ENCODE peak calls at places on chromosomes 2 and 18, in eight cellular contexts. One of them, this sample, is unnamed.

GRCh38 chr18:75238100-75238499 is 27.5 kb downstream of the TSHZ1 start:
- DNase-seq in WTC11: no peak
- DNase-seq in NCI-H82: no peak
- DNase-seq in osteocyte: no peak
- DNase-seq in activated effector memory CD4-positive, alpha-beta T cell treated with Interleukin-2 at 50 U/mL for 16 hours: no peak
- DNase-seq in NCI-H748 treated with DMSO at 0.1 percent for 48 hours: no peak
- DNase-seq in GM23248: no peak
- DNase-seq in NCI-H526: no peak
- DNase-seq in this sample: no peak

GRCh38 chr2:109216332-109216731 is 87.3 kb downstream of the SH3RF3 start:
- DNase-seq in activated effector memory CD4-positive, alpha-beta T cell treated with Interleukin-2 at 50 U/mL for 16 hours: no peak
- DNase-seq in WTC11: no peak
- DNase-seq in NCI-H82: peak
- DNase-seq in NCI-H748 treated with DMSO at 0.1 percent for 48 hours: no peak
- DNase-seq in GM23248: no peak
- DNase-seq in osteocyte: no peak
- DNase-seq in NCI-H526: no peak
- DNase-seq in this sample: no peak

GRCh38 chr2:150150137-150150536 is 337.3 kb downstream of the RND3 start:
- DNase-seq in WTC11: no peak
- DNase-seq in activated effector memory CD4-positive, alpha-beta T cell treated with Interleukin-2 at 50 U/mL for 16 hours: no peak
- DNase-seq in osteocyte: no peak
- DNase-seq in NCI-H526: no peak
- DNase-seq in NCI-H82: no peak
- DNase-seq in NCI-H748 treated with DMSO at 0.1 percent for 48 hours: no peak
- DNase-seq in GM23248: no peak
- DNase-seq in this sample: no peak

GRCh38 chr2:215921884-215922283 is 91.5 kb downstream of the MREG start:
- DNase-seq in NCI-H82: no peak
- DNase-seq in NCI-H526: no peak
- DNase-seq in GM23248: peak
- DNase-seq in NCI-H748 treated with DMSO at 0.1 percent for 48 hours: no peak
- DNase-seq in WTC11: no peak
- DNase-seq in activated effector memory CD4-positive, alpha-beta T cell treated with Interleukin-2 at 50 U/mL for 16 hours: no peak
- DNase-seq in osteocyte: peak
- DNase-seq in this sample: peak

GRCh38 chr18:49023281-49023937 is 72.6 kb upstream of the SMAD7 start:
- DNase-seq in activated effector memory CD4-positive, alpha-beta T cell treated with Interleukin-2 at 50 U/mL for 16 hours: no peak
- DNase-seq in GM23248: no peak
- DNase-seq in NCI-H526: peak
- DNase-seq in osteocyte: peak
- DNase-seq in WTC11: no peak
- DNase-seq in NCI-H82: no peak
- DNase-seq in NCI-H748 treated with DMSO at 0.1 percent for 48 hours: no peak
- DNase-seq in this sample: no peak

GRCh38 chr2:219284501-219285347 is 5.6 kb downstream of the DNAJB2 start:
- DNase-seq in activated effector memory CD4-positive, alpha-beta T cell treated with Interleukin-2 at 50 U/mL for 16 hours: no peak
- DNase-seq in NCI-H82: no peak
- DNase-seq in osteocyte: no peak
- DNase-seq in GM23248: peak
- DNase-seq in NCI-H748 treated with DMSO at 0.1 percent for 48 hours: no peak
- DNase-seq in WTC11: no peak
- DNase-seq in NCI-H526: no peak
- DNase-seq in this sample: no peak

GRCh38 chr18:57428221-57429150 is 6.7 kb upstream of the ONECUT2 start:
- DNase-seq in GM23248: peak
- DNase-seq in osteocyte: no peak
- DNase-seq in NCI-H82: no peak
- DNase-seq in WTC11: peak
- DNase-seq in NCI-H526: no peak
- DNase-seq in NCI-H748 treated with DMSO at 0.1 percent for 48 hours: no peak
- DNase-seq in activated effector memory CD4-positive, alpha-beta T cell treated with Interleukin-2 at 50 U/mL for 16 hours: no peak
- DNase-seq in this sample: no peak

GRCh38 chr2:46657042-46657504 is 177.7 kb downstream of the TMEM247 start:
- DNase-seq in NCI-H82: peak
- DNase-seq in osteocyte: no peak
- DNase-seq in NCI-H748 treated with DMSO at 0.1 percent for 48 hours: no peak
- DNase-seq in activated effector memory CD4-positive, alpha-beta T cell treated with Interleukin-2 at 50 U/mL for 16 hours: no peak
- DNase-seq in WTC11: no peak
- DNase-seq in NCI-H526: peak
- DNase-seq in GM23248: peak
- DNase-seq in this sample: peak

GRCh38 chr2:96683307-96683706 is 40.7 kb downstream of the FER1L5 start:
- DNase-seq in NCI-H82: no peak
- DNase-seq in activated effector memory CD4-positive, alpha-beta T cell treated with Interleukin-2 at 50 U/mL for 16 hours: no peak
- DNase-seq in GM23248: no peak
- DNase-seq in NCI-H526: no peak
- DNase-seq in WTC11: no peak
- DNase-seq in osteocyte: no peak
- DNase-seq in NCI-H748 treated with DMSO at 0.1 percent for 48 hours: no peak
- DNase-seq in this sample: no peak

GRCh38 chr2:211816739-211817138 is 721.9 kb downstream of the ERBB4 start:
- DNase-seq in GM23248: no peak
- DNase-seq in WTC11: no peak
- DNase-seq in NCI-H748 treated with DMSO at 0.1 percent for 48 hours: peak
- DNase-seq in NCI-H526: no peak
- DNase-seq in NCI-H82: no peak
- DNase-seq in activated effector memory CD4-positive, alpha-beta T cell treated with Interleukin-2 at 50 U/mL for 16 hours: no peak
- DNase-seq in osteocyte: no peak
- DNase-seq in this sample: no peak

GRCh38 chr2:12106440-12107080 is 360.1 kb downstream of the LPIN1 start:
- DNase-seq in osteocyte: peak
- DNase-seq in NCI-H526: no peak
- DNase-seq in activated effector memory CD4-positive, alpha-beta T cell treated with Interleukin-2 at 50 U/mL for 16 hours: no peak
- DNase-seq in NCI-H748 treated with DMSO at 0.1 percent for 48 hours: no peak
- DNase-seq in WTC11: no peak
- DNase-seq in NCI-H82: no peak
- DNase-seq in GM23248: peak
- DNase-seq in this sample: peak

GRCh38 chr2:166573393-166573792 is 79.3 kb upstream of the SCN7A start:
- DNase-seq in NCI-H82: peak
- DNase-seq in GM23248: peak
- DNase-seq in NCI-H748 treated with DMSO at 0.1 percent for 48 hours: no peak
- DNase-seq in activated effector memory CD4-positive, alpha-beta T cell treated with Interleukin-2 at 50 U/mL for 16 hours: no peak
- DNase-seq in NCI-H526: no peak
- DNase-seq in osteocyte: no peak
- DNase-seq in WTC11: no peak
- DNase-seq in this sample: no peak

GRCh38 chr2:124027182-124027581 is 2.1 kb downstream of the CNTNAP5 start:
- DNase-seq in NCI-H748 treated with DMSO at 0.1 percent for 48 hours: peak
- DNase-seq in NCI-H526: peak
- DNase-seq in WTC11: peak
- DNase-seq in osteocyte: no peak
- DNase-seq in activated effector memory CD4-positive, alpha-beta T cell treated with Interleukin-2 at 50 U/mL for 16 hours: no peak
- DNase-seq in NCI-H82: peak
- DNase-seq in GM23248: peak
- DNase-seq in this sample: peak

GRCh38 chr2:46846454-46846990 is 69.1 kb downstream of the MCFD2 start:
- DNase-seq in NCI-H748 treated with DMSO at 0.1 percent for 48 hours: no peak
- DNase-seq in osteocyte: no peak
- DNase-seq in WTC11: no peak
- DNase-seq in activated effector memory CD4-positive, alpha-beta T cell treated with Interleukin-2 at 50 U/mL for 16 hours: no peak
- DNase-seq in GM23248: peak
- DNase-seq in NCI-H82: no peak
- DNase-seq in NCI-H526: no peak
- DNase-seq in this sample: no peak

GRCh38 chr18:34631071-34631470 is 79.0 kb upstream of the DTNA start:
- DNase-seq in GM23248: no peak
- DNase-seq in NCI-H748 treated with DMSO at 0.1 percent for 48 hours: peak
- DNase-seq in NCI-H526: no peak
- DNase-seq in NCI-H82: peak
- DNase-seq in osteocyte: no peak
- DNase-seq in WTC11: no peak
- DNase-seq in activated effector memory CD4-positive, alpha-beta T cell treated with Interleukin-2 at 50 U/mL for 16 hours: no peak
- DNase-seq in this sample: no peak

GRCh38 chr18:9574473-9575115 is 39.8 kb downstream of the PPP4R1 start:
- DNase-seq in NCI-H748 treated with DMSO at 0.1 percent for 48 hours: no peak
- DNase-seq in osteocyte: no peak
- DNase-seq in NCI-H526: no peak
- DNase-seq in NCI-H82: no peak
- DNase-seq in GM23248: no peak
- DNase-seq in activated effector memory CD4-positive, alpha-beta T cell treated with Interleukin-2 at 50 U/mL for 16 hours: no peak
- DNase-seq in WTC11: no peak
- DNase-seq in this sample: no peak

GRCh38 chr2:10781746-10782145 is 30.8 kb downstream of the PDIA6 start:
- DNase-seq in GM23248: no peak
- DNase-seq in activated effector memory CD4-positive, alpha-beta T cell treated with Interleukin-2 at 50 U/mL for 16 hours: no peak
- DNase-seq in NCI-H526: no peak
- DNase-seq in NCI-H748 treated with DMSO at 0.1 percent for 48 hours: no peak
- DNase-seq in WTC11: no peak
- DNase-seq in NCI-H82: no peak
- DNase-seq in osteocyte: no peak
- DNase-seq in this sample: no peak

GRCh38 chr2:205407984-205408383 is 274.3 kb upstream of the NRP2 start:
- DNase-seq in osteocyte: no peak
- DNase-seq in NCI-H526: no peak
- DNase-seq in WTC11: no peak
- DNase-seq in NCI-H748 treated with DMSO at 0.1 percent for 48 hours: no peak
- DNase-seq in activated effector memory CD4-positive, alpha-beta T cell treated with Interleukin-2 at 50 U/mL for 16 hours: no peak
- DNase-seq in NCI-H82: peak
- DNase-seq in GM23248: peak
- DNase-seq in this sample: peak

GRCh38 chr2:201344663-201345366 is 12.3 kb downstream of the FLACC1 start:
- DNase-seq in activated effector memory CD4-positive, alpha-beta T cell treated with Interleukin-2 at 50 U/mL for 16 hours: no peak
- DNase-seq in osteocyte: no peak
- DNase-seq in NCI-H82: peak
- DNase-seq in NCI-H748 treated with DMSO at 0.1 percent for 48 hours: no peak
- DNase-seq in NCI-H526: peak
- DNase-seq in WTC11: no peak
- DNase-seq in GM23248: no peak
- DNase-seq in this sample: no peak

GRCh38 chr18:58755304-58756010 is 84.2 kb downstream of the MALT1 start:
- DNase-seq in NCI-H526: no peak
- DNase-seq in osteocyte: no peak
- DNase-seq in activated effector memory CD4-positive, alpha-beta T cell treated with Interleukin-2 at 50 U/mL for 16 hours: no peak
- DNase-seq in WTC11: no peak
- DNase-seq in GM23248: no peak
- DNase-seq in NCI-H82: peak
- DNase-seq in NCI-H748 treated with DMSO at 0.1 percent for 48 hours: no peak
- DNase-seq in this sample: no peak

GRCh38 chr2:47510745-47511144 is 107.8 kb downstream of the MSH2 start:
- DNase-seq in osteocyte: no peak
- DNase-seq in activated effector memory CD4-positive, alpha-beta T cell treated with Interleukin-2 at 50 U/mL for 16 hours: no peak
- DNase-seq in NCI-H748 treated with DMSO at 0.1 percent for 48 hours: no peak
- DNase-seq in WTC11: no peak
- DNase-seq in NCI-H82: peak
- DNase-seq in NCI-H526: peak
- DNase-seq in GM23248: peak
- DNase-seq in this sample: no peak

GRCh38 chr18:63828120-63828519 is 52.9 kb downstream of the SERPINB7 start:
- DNase-seq in osteocyte: no peak
- DNase-seq in NCI-H82: no peak
- DNase-seq in NCI-H526: no peak
- DNase-seq in WTC11: no peak
- DNase-seq in activated effector memory CD4-positive, alpha-beta T cell treated with Interleukin-2 at 50 U/mL for 16 hours: no peak
- DNase-seq in NCI-H748 treated with DMSO at 0.1 percent for 48 hours: no peak
- DNase-seq in GM23248: no peak
- DNase-seq in this sample: no peak

GRCh38 chr18:72672364-72673151 is 128.4 kb upstream of the CBLN2 start:
- DNase-seq in GM23248: peak
- DNase-seq in NCI-H82: peak
- DNase-seq in osteocyte: no peak
- DNase-seq in activated effector memory CD4-positive, alpha-beta T cell treated with Interleukin-2 at 50 U/mL for 16 hours: no peak
- DNase-seq in WTC11: no peak
- DNase-seq in NCI-H748 treated with DMSO at 0.1 percent for 48 hours: peak
- DNase-seq in NCI-H526: peak
- DNase-seq in this sample: peak

GRCh38 chr2:240568678-240569522 is 616 bp downstream of the RNPEPL1 start:
- DNase-seq in GM23248: peak
- DNase-seq in activated effector memory CD4-positive, alpha-beta T cell treated with Interleukin-2 at 50 U/mL for 16 hours: peak
- DNase-seq in NCI-H82: peak
- DNase-seq in WTC11: peak
- DNase-seq in NCI-H526: peak
- DNase-seq in NCI-H748 treated with DMSO at 0.1 percent for 48 hours: no peak
- DNase-seq in osteocyte: peak
- DNase-seq in this sample: peak

GRCh38 chr2:226782092-226782713 is 17.4 kb downstream of the IRS1 start:
- DNase-seq in NCI-H748 treated with DMSO at 0.1 percent for 48 hours: no peak
- DNase-seq in activated effector memory CD4-positive, alpha-beta T cell treated with Interleukin-2 at 50 U/mL for 16 hours: no peak
- DNase-seq in NCI-H82: no peak
- DNase-seq in NCI-H526: no peak
- DNase-seq in osteocyte: no peak
- DNase-seq in WTC11: no peak
- DNase-seq in GM23248: no peak
- DNase-seq in this sample: no peak

GRCh38 chr2:109655287-109655686 is 41.1 kb downstream of the SOWAHC start:
- DNase-seq in GM23248: peak
- DNase-seq in WTC11: no peak
- DNase-seq in activated effector memory CD4-positive, alpha-beta T cell treated with Interleukin-2 at 50 U/mL for 16 hours: no peak
- DNase-seq in NCI-H526: no peak
- DNase-seq in NCI-H82: no peak
- DNase-seq in osteocyte: no peak
- DNase-seq in NCI-H748 treated with DMSO at 0.1 percent for 48 hours: no peak
- DNase-seq in this sample: no peak